ENCODE peak calls at places on chromosomes 5 and 9, in seven cellular contexts. L, K, Z, W, T, E and X are unnamed samples.

GRCh38 chr5:5342784-5343183 is 79.7 kb upstream of the ICE1 start:
- DNase-seq in L (no peak), W (no peak), K (peak; percentile 68), T (peak; percentile 43), Z (peak; percentile 75), E (peak; percentile 29), X (peak; percentile 45)

GRCh38 chr9:107717608-107718314 is 228.2 kb upstream of the KLF4 start:
- DNase-seq in Z (no peak), K (no peak), E (no peak), W (no peak), L (no peak), T (no peak), X (no peak)

GRCh38 chr5:1162276-1162675 is 39.1 kb upstream of the SLC6A19 start:
- DNase-seq in T (no peak), L (no peak), W (no peak), K (no peak), Z (no peak), E (no peak), X (no peak)

GRCh38 chr9:27142299-27142930 is 33.4 kb downstream of the TEK start:
- DNase-seq in E (no peak), Z (no peak), L (no peak), T (no peak), K (no peak), W (no peak), X (no peak)

GRCh38 chr9:137639303-137640051 is 20.7 kb downstream of the EHMT1 start:
- DNase-seq in W (no peak), E (no peak), K (no peak), T (no peak), Z (peak; percentile 27), L (no peak), X (no peak)

GRCh38 chr9:108953983-108954574 is 19.9 kb downstream of the ABITRAM start:
- DNase-seq in W (no peak), T (peak; percentile 14), Z (peak; percentile 68), E (peak; percentile 74), L (no peak), K (peak; percentile 70), X (no peak)

GRCh38 chr5:14400085-14400484 is 181.5 kb upstream of the OTULINL start:
- DNase-seq in E (peak; percentile 56), L (no peak), K (peak; percentile 78), W (no peak), Z (peak; percentile 83), T (peak; percentile 72), X (peak; percentile 73)

GRCh38 chr9:124420991-124421543 is 5.8 kb upstream of the PSMB7 start:
- DNase-seq in T (peak; percentile 29), W (no peak), E (peak; percentile 26), K (peak; percentile 10), L (no peak), Z (peak; percentile 23), X (no peak)

GRCh38 chr5:172531704-172532026 is 77.3 kb upstream of the SH3PXD2B start:
- DNase-seq in L (peak; percentile 40), E (no peak), Z (no peak), K (no peak), T (no peak), W (peak; percentile 47), X (no peak)

GRCh38 chr5:135890867-135891266 is 4.8 kb downstream of the IL9 start:
- DNase-seq in Z (no peak), T (no peak), E (no peak), L (no peak), K (no peak), W (no peak), X (no peak)

GRCh38 chr5:42970636-42971559 is 69.2 kb downstream of the ANXA2R start:
- DNase-seq in Z (peak; percentile 75), K (no peak), T (no peak), E (no peak), W (no peak), L (no peak), X (no peak)

DNA sequence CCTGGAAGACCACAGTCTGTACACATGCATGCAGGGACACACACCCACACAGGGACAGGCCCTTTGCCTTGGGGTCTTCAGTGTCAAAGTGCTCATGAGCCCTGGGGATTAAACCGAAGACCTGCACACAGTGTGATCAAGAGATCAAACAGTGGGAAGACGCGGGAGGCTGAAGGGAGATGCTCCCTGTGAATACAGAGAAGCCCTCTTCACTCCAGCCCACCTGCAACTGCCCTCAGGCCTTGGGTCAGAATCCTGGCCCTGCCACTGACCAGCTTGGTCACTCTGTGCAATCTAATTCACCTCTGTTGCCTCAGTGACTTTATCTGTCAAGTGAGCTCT is 2.9 kb downstream of the RALGDS start:
- DNase-seq in Z (no peak), E (no peak), L (peak; percentile 56), K (no peak), W (no peak), T (no peak), X (no peak)
- H3K4me3 ChIP-seq in Z (no peak overlapping the region), E (no peak overlapping the region), L (no peak overlapping the region), K (no peak overlapping the region), W (no peak overlapping the region), T (no peak overlapping the region), X (no peak overlapping the region)

GRCh38 chr9:95008151-95008771 is 281.8 kb downstream of the AOPEP start:
- DNase-seq in W (no peak), E (peak; percentile 19), Z (peak; percentile 45), K (peak; percentile 70), L (no peak), T (no peak), X (no peak)
- H3K4me3 ChIP-seq in W (peak overlapping the region; percentile 96), E (peak overlapping the region; percentile 26), Z (peak overlapping the region; percentile 85), K (peak overlapping the region; percentile 67), L (no peak overlapping the region), T (peak overlapping the region; percentile 30), X (peak overlapping the region; percentile 83)

GRCh38 chr9:130054820-130055219 is 1.1 kb downstream of the GPR107 start:
- DNase-seq in T (no peak), L (no peak), Z (no peak), E (no peak), K (no peak), W (no peak), X (no peak)

GRCh38 chr9:130051855-130052254 is 1.9 kb upstream of the GPR107 start:
- DNase-seq in Z (peak; percentile 55), W (no peak), K (no peak), T (no peak), E (no peak), L (no peak), X (no peak)

GRCh38 chr9:130053504-130054427 is at the start of gene GPR107:
- DNase-seq in L (peak; percentile 97), W (peak; percentile 87), T (peak; percentile 57), K (peak; percentile 63), E (peak; percentile 77), Z (peak; percentile 94), X (no peak)

GRCh38 chr9:130054428-130054786 is 701 bp downstream of the GPR107 start:
- DNase-seq in K (no peak), E (no peak), Z (peak; percentile 41), L (no peak), W (no peak), T (no peak), X (no peak)

DNA sequence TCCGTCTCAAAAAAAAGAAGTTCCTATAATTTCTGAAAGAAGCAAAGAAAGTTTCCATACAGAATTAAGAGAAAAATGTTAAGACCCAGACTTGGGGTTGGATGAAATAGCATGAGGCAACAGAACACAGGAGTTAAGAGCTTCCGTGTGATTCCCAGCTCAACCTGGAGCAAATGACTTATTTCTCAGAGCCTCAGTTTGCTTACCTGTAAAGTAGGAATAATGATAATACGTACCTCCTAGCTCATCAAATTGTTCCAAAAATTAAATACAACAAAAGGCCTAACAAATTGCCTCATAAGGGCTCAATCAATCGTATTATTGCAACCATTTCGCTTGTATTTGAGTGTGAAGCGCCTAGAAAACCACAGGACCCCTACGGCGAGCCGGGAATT is 600 bp upstream of the GPR107 start:
- DNase-seq in L (no peak), T (no peak), K (no peak), E (no peak), W (no peak), Z (no peak), X (no peak)
- H3K4me3 ChIP-seq in L (peak overlapping the region; percentile 98), T (peak overlapping the region; percentile 89), K (peak overlapping the region; percentile 95), E (peak overlapping the region; percentile 98), W (peak overlapping the region; percentile 100), Z (peak overlapping the region; percentile 97), X (peak overlapping the region; percentile 95)

GRCh38 chr5:20335978-20336377 is 348.0 kb upstream of the CDH18 start:
- DNase-seq in E (no peak), K (no peak), Z (no peak), W (no peak), T (no peak), L (no peak), X (no peak)

GRCh38 chr5:20331826-20332225 is 343.8 kb upstream of the CDH18 start:
- DNase-seq in K (no peak), T (no peak), E (no peak), W (no peak), Z (no peak), L (no peak), X (no peak)
- H3K4me3 ChIP-seq in K (no peak overlapping the region), T (no peak overlapping the region), E (no peak overlapping the region), W (no peak overlapping the region), Z (no peak overlapping the region), L (no peak overlapping the region), X (no peak overlapping the region)

DNA sequence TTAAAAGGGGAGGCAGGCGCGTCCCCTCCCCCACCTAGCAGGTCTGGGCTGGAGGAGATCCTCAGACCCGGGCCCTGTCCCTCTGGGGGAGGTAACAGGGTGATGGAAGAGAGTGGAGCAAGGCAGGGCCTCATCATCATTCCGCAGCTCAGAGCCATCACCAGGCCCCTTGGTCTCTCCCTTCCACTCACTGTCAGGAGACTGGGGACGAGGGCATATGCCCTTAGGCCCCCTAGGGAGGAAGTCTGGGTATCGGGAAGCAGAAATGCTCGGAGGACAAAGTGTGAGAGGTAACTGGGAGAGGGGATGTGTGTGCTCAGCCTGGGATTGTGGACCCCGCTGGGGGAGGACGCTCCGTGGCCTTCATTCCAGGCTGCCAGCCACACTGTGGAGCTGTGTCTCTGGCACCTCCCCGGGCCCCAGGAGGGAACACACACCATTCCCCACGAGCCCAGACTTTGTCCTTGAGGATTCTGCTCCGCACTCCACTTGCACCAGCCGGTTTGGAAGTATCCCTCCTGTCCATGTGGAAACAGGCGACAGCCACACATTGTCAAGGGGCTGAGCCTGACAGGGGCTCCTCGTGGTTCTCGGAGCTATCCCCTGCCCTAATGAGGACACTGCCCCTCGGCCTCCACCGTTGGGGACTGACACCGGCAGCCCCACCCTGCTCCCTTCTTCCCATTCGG is 824 bp downstream of the REEP2 start:
- DNase-seq in T (no peak), L (no peak), K (peak; percentile 6), Z (no peak), E (no peak), W (no peak), X (no peak)
- H3K4me3 ChIP-seq in T (peak overlapping the region; percentile 63), L (no peak overlapping the region), K (peak overlapping the region; percentile 70), Z (peak overlapping the region; percentile 76), E (peak overlapping the region; percentile 52), W (peak overlapping the region; percentile 80), X (peak overlapping the region; percentile 67)

GRCh38 chr9:112848316-112849151 is 42.1 kb downstream of the SLC46A2 start:
- DNase-seq in E (peak; percentile 12), K (no peak), W (no peak), T (no peak), Z (no peak), L (no peak), X (no peak)
- H3K4me3 ChIP-seq in E (no peak overlapping the region), K (no peak overlapping the region), W (no peak overlapping the region), T (no peak overlapping the region), Z (no peak overlapping the region), L (no peak overlapping the region), X (no peak overlapping the region)

GRCh38 chr5:56757077-56757476 is 58.3 kb upstream of the MAP3K1 start:
- DNase-seq in E (peak; percentile 6), T (no peak), L (no peak), W (no peak), Z (peak; percentile 53), K (no peak), X (no peak)
- H3K4me3 ChIP-seq in E (no peak overlapping the region), T (no peak overlapping the region), L (no peak overlapping the region), W (no peak overlapping the region), Z (no peak overlapping the region), K (no peak overlapping the region), X (no peak overlapping the region)